ENCODE peak calls at places on chromosomes 3 and 15, in eight cellular contexts. K, N, V, U, R, O, T and Q are unnamed samples.

GRCh38 chr15:83210619-83211018 is 3.0 kb upstream of the HDGFL3 start:
- DNase-seq in U (no peak), V (peak), O (peak), T (no peak), N (no peak), R (no peak), K (peak), Q (no peak)

GRCh38 chr3:129315386-129315991 is 36.8 kb downstream of the HMCES start:
- DNase-seq in R (no peak), T (peak), V (peak), O (peak), K (no peak), U (no peak), N (peak), Q (peak)

GRCh38 chr3:52065264-52065756 is 8.9 kb upstream of the DUSP7 start:
- DNase-seq in V (no peak), K (no peak), O (no peak), N (no peak), T (no peak), U (no peak), R (no peak), Q (no peak)

GRCh38 chr15:41501191-41501917 is 7.7 kb downstream of the ITPKA start:
- DNase-seq in R (no peak), K (peak), N (peak), U (no peak), T (no peak), O (no peak), V (no peak), Q (peak)

GRCh38 chr3:86563358-86563970 is 427.5 kb downstream of the VGLL3 start:
- DNase-seq in V (peak), O (peak), K (peak), T (no peak), R (peak), N (peak), U (no peak), Q (no peak)

GRCh38 chr15:90686435-90687218 is 30.5 kb upstream of the BLM start:
- DNase-seq in N (no peak), K (no peak), R (no peak), O (no peak), U (no peak), V (no peak), T (no peak), Q (peak)

GRCh38 chr3:32366638-32367368 is 24.9 kb upstream of the CMTM7 start:
- DNase-seq in U (no peak), V (peak), N (peak), T (no peak), O (no peak), K (no peak), R (no peak), Q (peak)

GRCh38 chr15:65054333-65055200 is 9.4 kb downstream of the SLC51B start:
- DNase-seq in O (peak), T (peak), N (peak), K (peak), R (peak), V (peak), U (peak), Q (peak)

GRCh38 chr15:93656041-93656440 is 567.0 kb upstream of the RGMA start:
- DNase-seq in T (no peak), O (no peak), N (no peak), U (no peak), V (no peak), K (no peak), R (no peak), Q (no peak)

GRCh38 chr3:179081885-179082284 is 10.3 kb upstream of the ZMAT3 start:
- DNase-seq in T (no peak), R (no peak), U (no peak), K (no peak), V (no peak), O (no peak), N (no peak), Q (no peak)

GRCh38 chr3:129063841-129064482 is 3.4 kb downstream of the GP9 start:
- DNase-seq in T (no peak), O (no peak), V (no peak), N (no peak), R (no peak), K (no peak), U (no peak), Q (no peak)

GRCh38 chr3:144127014-144127413 is 155.4 kb downstream of the DIPK2A start:
- DNase-seq in V (peak), T (no peak), U (no peak), O (peak), N (no peak), K (no peak), R (no peak), Q (no peak)

GRCh38 chr3:28050895-28051294 is 190.5 kb upstream of the CMC1 start:
- DNase-seq in V (peak), K (peak), N (no peak), U (no peak), T (no peak), O (peak), R (peak), Q (no peak)

GRCh38 chr15:61003683-61004299 is 225.3 kb downstream of the RORA start:
- DNase-seq in U (no peak), K (no peak), O (peak), V (no peak), T (no peak), R (no peak), N (no peak), Q (no peak)

GRCh38 chr15:48112242-48112641 is 8.5 kb upstream of the SLC24A5 start:
- DNase-seq in N (peak), U (no peak), V (peak), T (no peak), K (peak), R (no peak), O (peak), Q (no peak)

GRCh38 chr15:69375151-69375790 is 38.9 kb upstream of the KIF23 start:
- DNase-seq in T (no peak), K (no peak), O (no peak), R (no peak), N (no peak), U (no peak), V (no peak), Q (no peak)

GRCh38 chr15:68410466-68411200 is 21.3 kb downstream of the ITGA11 start:
- DNase-seq in T (peak), K (no peak), U (peak), R (no peak), V (no peak), O (no peak), N (no peak), Q (no peak)

GRCh38 chr3:195182470-195182795 is 88.5 kb downstream of the XXYLT1 start:
- DNase-seq in O (peak), T (no peak), U (peak), K (peak), N (peak), R (no peak), V (peak), Q (no peak)

GRCh38 chr15:86538141-86538540 is 458.5 kb downstream of the AGBL1 start:
- DNase-seq in V (no peak), U (no peak), O (no peak), R (no peak), T (no peak), N (no peak), K (no peak), Q (no peak)

GRCh38 chr15:58410353-58410752 is 21.4 kb upstream of the LIPC start:
- DNase-seq in T (no peak), N (peak), R (no peak), K (peak), O (peak), V (peak), U (peak), Q (no peak)

GRCh38 chr3:98070840-98071239 is 16.1 kb upstream of the OR5AC2 start:
- DNase-seq in R (no peak), T (no peak), O (no peak), N (no peak), V (no peak), U (no peak), K (no peak), Q (no peak)

DNA sequence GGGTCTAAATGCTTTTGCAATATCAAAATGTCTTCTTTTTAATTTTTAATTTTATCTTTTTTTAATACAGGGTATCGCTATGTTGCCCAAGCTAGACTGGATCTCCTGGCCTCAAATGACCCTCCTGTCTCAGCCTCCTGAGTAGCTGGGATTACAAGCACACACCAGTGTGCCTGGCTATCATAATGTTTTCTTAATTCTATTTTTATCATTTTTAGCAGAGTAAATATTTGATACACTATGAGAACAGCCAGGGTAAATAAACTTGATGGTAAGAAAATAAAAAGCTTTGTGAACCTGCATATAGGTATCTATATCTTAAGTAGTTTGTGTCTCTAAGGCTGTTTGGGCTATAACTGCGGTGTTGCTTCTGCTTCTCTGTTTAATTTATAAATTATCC is 60.4 kb downstream of the IL12A start:
- DNase-seq in U (no peak), K (no peak), N (no peak), V (no peak), T (no peak), R (no peak), O (no peak), Q (no peak)
- H3K4me3 ChIP-seq in U (no peak), K (no peak), N (no peak), V (no peak), T (no peak), R (no peak), O (no peak), Q (no peak)

GRCh38 chr15:51621917-51622268 is 678 bp downstream of the DMXL2 start:
- DNase-seq in V (peak), N (peak), O (peak), U (peak), K (peak), R (peak), T (peak), Q (no peak)

GRCh38 chr15:51622269-51623180 is at the start of gene DMXL2:
- DNase-seq in N (peak), T (peak), K (peak), R (peak), V (peak), O (peak), U (peak), Q (peak)

GRCh38 chr15:51619331-51620033 is 3.1 kb downstream of the DMXL2 start:
- DNase-seq in T (no peak), K (no peak), V (no peak), U (no peak), O (no peak), N (no peak), R (no peak), Q (no peak)

GRCh38 chr15:51620647-51621046 is 1.9 kb downstream of the DMXL2 start:
- DNase-seq in O (no peak), U (no peak), K (no peak), V (no peak), T (no peak), N (no peak), R (no peak), Q (peak)

DNA sequence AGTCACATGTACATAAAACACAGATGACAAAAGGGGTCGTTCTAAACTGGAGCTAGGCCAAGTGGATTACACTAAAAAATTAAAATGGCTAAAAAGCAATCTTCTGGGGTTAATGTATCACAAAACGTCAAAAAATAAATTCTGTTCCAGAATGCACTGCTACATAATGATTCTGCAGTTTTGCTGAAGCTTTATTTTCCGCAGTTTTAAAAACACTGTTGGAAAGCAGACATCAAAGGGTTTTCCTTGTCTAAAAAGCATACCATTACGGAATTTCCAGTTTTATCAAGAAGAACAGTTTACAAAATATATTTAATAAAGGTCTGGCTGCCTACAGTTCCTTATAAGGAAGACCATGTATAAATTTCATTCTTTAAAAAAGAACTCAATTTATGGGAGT is 1.4 kb downstream of the DMXL2 start:
- DNase-seq in K (no peak), R (no peak), V (no peak), O (no peak), U (no peak), N (no peak), T (no peak), Q (no peak)
- H3K4me3 ChIP-seq in K (peak), R (peak), V (peak), O (peak), U (peak), N (peak), T (peak), Q (peak)

DNA sequence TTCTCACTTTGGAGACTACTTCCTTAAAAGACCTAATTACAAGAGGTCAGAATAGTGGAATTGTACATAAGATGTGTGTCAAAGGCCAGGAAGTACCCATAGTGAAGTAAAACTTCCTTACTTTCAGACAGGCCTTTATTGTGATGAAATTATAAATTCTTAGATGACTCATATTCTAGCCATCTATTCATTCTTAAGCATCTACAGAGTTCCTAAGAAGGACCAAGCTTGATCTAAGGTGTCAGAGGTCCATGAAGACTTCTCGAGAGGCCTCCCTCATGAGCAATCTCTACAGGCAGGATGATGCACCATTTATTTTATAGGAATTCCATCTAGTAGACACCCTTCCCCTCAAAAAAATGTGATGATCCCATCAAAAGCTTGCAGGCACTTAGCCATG is 493.3 kb downstream of the MAGI1 start:
- DNase-seq in O (peak), T (no peak), R (no peak), V (peak), N (peak), U (no peak), K (peak), Q (no peak)
- H3K4me3 ChIP-seq in O (no peak), T (no peak), R (no peak), V (no peak), N (no peak), U (no peak), K (no peak), Q (no peak)

GRCh38 chr15:70703483-70703882 is 59.9 kb downstream of the UACA start:
- DNase-seq in T (no peak), R (no peak), N (no peak), O (peak), K (peak), V (peak), U (no peak), Q (no peak)

GRCh38 chr15:70701891-70702568 is 61.3 kb downstream of the UACA start:
- DNase-seq in N (peak), R (peak), U (no peak), K (peak), O (peak), T (no peak), V (peak), Q (no peak)

GRCh38 chr15:70703066-70703465 is 60.3 kb downstream of the UACA start:
- DNase-seq in K (no peak), R (no peak), N (no peak), U (no peak), V (no peak), O (no peak), T (no peak), Q (no peak)

GRCh38 chr15:70704166-70704565 is 59.2 kb downstream of the UACA start:
- DNase-seq in O (no peak), N (no peak), U (no peak), K (no peak), V (no peak), R (no peak), T (no peak), Q (no peak)

DNA sequence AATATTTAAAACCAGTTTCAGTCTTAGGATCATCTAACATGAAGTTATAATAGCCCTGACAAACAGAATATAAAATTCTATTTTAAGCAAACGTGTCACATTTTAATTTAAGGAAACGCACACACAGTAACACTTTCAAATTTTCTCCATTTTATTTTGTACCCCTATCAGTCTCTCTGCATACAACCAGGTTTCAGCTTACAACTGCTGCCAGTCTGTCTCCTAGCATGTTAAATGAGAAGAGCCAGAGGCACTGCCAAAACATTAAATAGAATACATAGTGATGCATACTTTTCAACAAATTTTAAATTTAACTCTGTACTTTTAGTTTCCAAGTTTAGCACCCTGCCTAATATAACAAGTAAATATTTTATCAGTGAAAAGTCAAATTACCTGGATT is 60.8 kb downstream of the UACA start:
- DNase-seq in O (no peak), K (no peak), R (no peak), U (no peak), V (no peak), N (no peak), T (no peak), Q (no peak)
- H3K4me3 ChIP-seq in O (no peak), K (no peak), R (no peak), U (no peak), V (peak), N (peak), T (peak), Q (no peak)

DNA sequence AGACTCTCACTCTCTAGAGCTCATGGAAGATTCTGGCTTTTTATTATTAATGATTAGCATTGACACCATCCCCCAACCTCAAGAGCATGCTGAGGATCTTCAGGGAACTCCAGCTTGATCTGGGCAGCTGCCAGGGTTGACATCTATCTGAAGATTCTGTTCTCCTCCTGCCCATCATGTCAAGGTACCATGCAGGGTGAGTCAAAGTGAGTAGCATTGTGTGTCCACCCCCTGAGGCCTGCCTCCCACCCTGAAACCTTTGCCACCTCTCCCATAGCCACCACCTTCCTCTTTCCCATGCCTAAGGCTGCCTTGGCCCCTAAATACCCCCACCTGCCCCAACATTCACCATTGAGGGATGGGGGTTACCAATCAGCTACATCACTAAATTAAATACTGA is 70.1 kb upstream of the SLCO3A1 start:
- DNase-seq in O (no peak), R (no peak), K (no peak), U (no peak), V (no peak), T (no peak), N (no peak), Q (no peak)
- H3K4me3 ChIP-seq in O (no peak), R (no peak), K (no peak), U (no peak), V (no peak), T (no peak), N (no peak), Q (no peak)

DNA sequence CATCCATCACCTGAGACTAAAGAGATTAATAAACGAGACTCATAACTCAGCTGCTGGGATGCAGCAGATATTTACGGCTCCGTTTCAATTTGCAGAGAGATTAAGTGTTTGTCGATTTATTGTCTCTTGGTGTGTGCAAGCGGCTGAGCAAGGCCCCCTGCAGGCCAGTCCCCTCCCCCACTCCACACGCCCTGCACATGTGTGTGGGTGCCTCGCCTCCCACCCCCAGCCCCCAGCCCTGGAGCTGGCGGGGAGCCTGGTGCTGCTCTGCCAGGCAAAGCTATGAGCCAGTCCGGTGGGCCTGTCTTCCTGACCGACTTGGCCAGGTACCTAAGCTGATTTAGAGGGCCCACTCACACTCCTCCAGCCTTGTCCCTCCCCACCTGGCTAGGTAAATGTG is 63.0 kb downstream of the CYP11A1 start:
- DNase-seq in O (no peak), T (no peak), V (no peak), R (no peak), U (no peak), K (no peak), N (no peak), Q (no peak)
- H3K4me3 ChIP-seq in O (no peak), T (no peak), V (no peak), R (no peak), U (no peak), K (no peak), N (no peak), Q (no peak)

DNA sequence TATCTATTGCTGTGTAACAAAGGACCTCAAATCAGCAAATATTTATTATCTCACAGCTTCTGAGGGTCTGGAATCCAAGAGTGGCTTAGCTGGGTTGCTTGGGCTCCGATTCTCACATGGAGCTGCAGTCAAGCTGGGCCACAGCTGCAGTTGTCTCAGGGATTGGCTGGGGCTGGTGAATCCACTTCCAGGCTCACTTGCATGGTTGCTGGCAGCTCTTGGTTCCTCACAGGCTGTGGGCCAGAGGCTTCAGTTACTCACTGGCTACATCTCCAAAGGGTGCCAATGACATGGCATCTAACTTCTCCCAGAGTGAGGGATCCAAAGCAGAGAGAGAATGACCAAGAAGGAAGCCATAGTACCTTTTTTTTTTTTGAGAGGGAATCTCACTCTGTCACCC is 13.9 kb upstream of the SYNM start:
- DNase-seq in U (no peak), N (no peak), V (no peak), O (no peak), T (no peak), R (no peak), K (no peak), Q (no peak)
- H3K4me3 ChIP-seq in U (no peak), N (no peak), V (no peak), O (no peak), T (no peak), R (no peak), K (no peak), Q (no peak)

GRCh38 chr3:77078279-77078678 is 38.4 kb downstream of the ROBO2 start:
- DNase-seq in T (no peak), O (no peak), N (no peak), U (no peak), K (no peak), R (no peak), V (no peak), Q (no peak)

GRCh38 chr3:77084511-77084910 is 44.6 kb downstream of the ROBO2 start:
- DNase-seq in U (no peak), K (no peak), V (no peak), N (no peak), T (no peak), O (no peak), R (no peak), Q (no peak)

GRCh38 chr3:77086408-77086807 is 46.5 kb downstream of the ROBO2 start:
- DNase-seq in U (no peak), K (no peak), O (no peak), T (no peak), V (no peak), N (no peak), R (no peak), Q (no peak)

GRCh38 chr3:77079988-77080585 is 40.2 kb downstream of the ROBO2 start:
- DNase-seq in O (no peak), V (no peak), R (no peak), N (no peak), K (no peak), U (no peak), T (no peak), Q (no peak)

DNA sequence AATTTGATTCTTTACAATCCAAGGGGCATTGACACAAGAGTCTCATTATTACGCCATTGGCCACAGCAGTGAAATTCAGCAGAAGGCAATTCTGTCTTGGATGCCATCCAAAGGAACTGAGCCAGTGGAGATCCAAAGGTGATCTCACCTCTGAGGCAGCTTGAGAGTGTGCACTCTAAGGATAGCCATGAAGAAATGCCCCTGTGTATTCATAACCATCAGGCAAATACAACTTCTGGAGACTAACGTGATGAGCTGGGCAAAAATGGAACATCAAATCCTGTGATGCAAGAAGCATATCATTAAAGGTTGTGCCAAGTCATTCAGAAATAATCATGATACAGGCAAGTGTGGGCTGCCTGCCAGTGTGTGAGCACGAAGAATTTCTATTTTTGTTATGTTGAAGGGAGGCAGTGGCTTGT is 41.4 kb downstream of the ROBO2 start:
- DNase-seq in K (peak), N (peak), V (peak), R (no peak), O (peak), U (peak), T (no peak), Q (no peak)
- H3K4me3 ChIP-seq in K (no peak), N (no peak), V (no peak), R (no peak), O (no peak), U (no peak), T (no peak), Q (no peak)